ENCODE peak calls at places on chromosomes 11 and 22, in five cellular contexts. I, N, D, R and O are unnamed samples.

GRCh38 chr22:35349704-35350538 is 31.0 kb upstream of the HMOX1 start:
- DNase-seq in I (no peak), N (no peak), R (no peak), D (no peak), O (no peak)

GRCh38 chr11:76801736-76802135 is 18.6 kb downstream of the TSKU start:
- DNase-seq in R (no peak), N (no peak), I (no peak), D (no peak), O (no peak)

GRCh38 chr22:43541462-43542407 is 129.9 kb downstream of the MPPED1 start:
- DNase-seq in I (no peak), N (no peak), D (no peak), R (no peak), O (peak)

GRCh38 chr11:47550288-47551052 is 2.5 kb downstream of the CELF1 start:
- DNase-seq in N (no peak), D (no peak), I (no peak), R (no peak), O (no peak)

GRCh38 chr11:75150879-75151278 is at the start of gene SLCO2B1:
- DNase-seq in D (no peak), R (no peak), N (no peak), I (no peak), O (no peak)

GRCh38 chr11:125626381-125626950 is 1.5 kb downstream of the CHEK1 start:
- DNase-seq in I (no peak), R (no peak), N (no peak), D (no peak), O (no peak)

GRCh38 chr11:34204396-34205279 is 99.2 kb downstream of the NAT10 start:
- DNase-seq in I (no peak), N (peak), D (no peak), R (peak), O (no peak)

GRCh38 chr11:63599211-63600122 is 14.8 kb downstream of the PLAAT3 start:
- DNase-seq in D (no peak), I (no peak), N (peak), R (no peak), O (no peak)

GRCh38 chr11:2122222-2122906 is 16.8 kb downstream of the IGF2 start:
- DNase-seq in R (no peak), D (no peak), I (no peak), N (peak), O (no peak)

GRCh38 chr11:64850979-64851567 is 6.6 kb upstream of the CDC42BPG start:
- DNase-seq in D (no peak), I (peak), N (no peak), R (peak), O (no peak)

GRCh38 chr22:41289681-41290080 is 3.7 kb upstream of the RANGAP1 start:
- DNase-seq in D (no peak), I (no peak), R (no peak), N (no peak), O (no peak)

GRCh38 chr22:29270475-29271271 is 2.6 kb downstream of the EWSR1 start:
- DNase-seq in R (no peak), D (no peak), I (no peak), N (no peak), O (no peak)

GRCh38 chr11:22920939-22921565 is 60.8 kb upstream of the CCDC179 start:
- DNase-seq in I (no peak), D (peak), R (no peak), N (no peak), O (no peak)

GRCh38 chr22:38174626-38175025 is 7.0 kb downstream of the PLA2G6 start:
- DNase-seq in N (no peak), R (no peak), D (no peak), I (no peak), O (no peak)

GRCh38 chr22:50061141-50061823 is 3.2 kb upstream of the TTLL8 start:
- DNase-seq in D (no peak), N (no peak), R (no peak), I (no peak), O (no peak)

GRCh38 chr22:27358096-27358870 is 443.3 kb downstream of the MN1 start:
- DNase-seq in N (no peak), R (no peak), I (no peak), D (no peak), O (no peak)

GRCh38 chr11:93694109-93694508 is 32.6 kb downstream of the CEP295 start:
- DNase-seq in D (no peak), R (no peak), N (no peak), I (no peak), O (no peak)

GRCh38 chr11:41879186-41879738 is 419.8 kb upstream of the LRRC4C start:
- DNase-seq in R (no peak), N (no peak), I (no peak), D (no peak), O (no peak)

GRCh38 chr11:115927823-115928329 is 423.7 kb upstream of the CADM1 start:
- DNase-seq in R (no peak), I (no peak), D (no peak), N (no peak), O (no peak)

GRCh38 chr11:58394195-58394594 is 12.5 kb downstream of the OR5B3 start:
- DNase-seq in N (no peak), D (no peak), R (no peak), I (no peak), O (no peak)

GRCh38 chr22:40348025-40348658 is 1.8 kb downstream of the ADSL start:
- DNase-seq in I (peak), D (no peak), N (no peak), R (peak), O (no peak)

GRCh38 chr11:69205929-69206612 is 50.3 kb downstream of the SMIM38 start:
- DNase-seq in I (no peak), R (no peak), N (peak), D (peak), O (no peak)

GRCh38 chr11:94201004-94201465 is 72.4 kb downstream of the PANX1 start:
- DNase-seq in R (no peak), D (peak), I (no peak), N (no peak), O (no peak)